ENCODE peak calls at places on chromosomes 11 and 22, in seven cellular contexts. U, Q, J, B, T, X and W are unnamed samples.

GRCh38 chr11:8019671-8020597 is 32.8 kb downstream of the EIF3F start:
- DNase-seq in J (peak; percentile 88), Q (peak; percentile 12), B (no peak), T (no peak), X (peak; percentile 40), U (peak; percentile 47), W (peak; percentile 29)

GRCh38 chr11:110295487-110296225 is 758 bp downstream of the RDX start:
- DNase-seq in U (peak; percentile 52), T (no peak), X (peak; percentile 48), J (peak; percentile 91), B (peak; percentile 74), Q (peak; percentile 58), W (peak; percentile 78)

GRCh38 chr22:39959640-39960447 is at the start of gene TMA7B:
- DNase-seq in B (peak; percentile 64), J (peak; percentile 57), X (no peak), U (peak; percentile 38), Q (no peak), T (no peak), W (peak; percentile 85)

GRCh38 chr11:99325807-99326206 is 305.1 kb downstream of the CNTN5 start:
- DNase-seq in U (no peak), J (no peak), X (no peak), T (no peak), B (no peak), Q (no peak), W (no peak)

GRCh38 chr11:68266121-68266891 is 5.5 kb downstream of the C11orf24 start:
- DNase-seq in J (no peak), T (no peak), X (no peak), U (no peak), Q (no peak), B (no peak), W (no peak)

GRCh38 chr11:2300936-2301630 is 635 bp downstream of the C11orf21 start:
- DNase-seq in U (no peak), X (no peak), T (no peak), J (peak; percentile 62), B (peak; percentile 56), Q (peak; percentile 13), W (no peak)

GRCh38 chr22:41330169-41330568 is 28.8 kb downstream of the ZC3H7B start:
- DNase-seq in T (no peak), J (no peak), Q (no peak), B (no peak), X (no peak), U (no peak), W (no peak)

GRCh38 chr22:23075050-23075449 is 4.7 kb downstream of the GNAZ start:
- DNase-seq in B (peak; percentile 10), U (peak; percentile 4), T (no peak), Q (no peak), X (peak; percentile 2), J (no peak), W (no peak)

GRCh38 chr11:128061321-128061871 is 526.0 kb downstream of the ETS1 start:
- DNase-seq in T (no peak), J (no peak), U (no peak), Q (no peak), B (no peak), X (no peak), W (no peak)

GRCh38 chr22:37203354-37204044 is 8.8 kb downstream of the SSTR3 start:
- DNase-seq in Q (no peak), J (peak; percentile 52), U (no peak), X (no peak), B (peak; percentile 49), T (no peak), W (no peak)

GRCh38 chr11:101686514-101686913 is 102.7 kb upstream of the TRPC6 start:
- DNase-seq in J (no peak), X (no peak), B (no peak), T (peak; percentile 3), U (no peak), Q (no peak), W (no peak)

GRCh38 chr11:31060880-31061279 is 308.7 kb downstream of the DCDC1 start:
- DNase-seq in X (no peak), Q (no peak), U (no peak), B (no peak), T (no peak), J (no peak), W (no peak)

GRCh38 chr11:36196476-36197099 is 92.6 kb downstream of the COMMD9 start:
- DNase-seq in B (no peak), X (no peak), Q (no peak), T (no peak), U (no peak), J (no peak), W (no peak)

GRCh38 chr11:63620928-63621539 is 6.8 kb upstream of the PLAAT3 start:
- DNase-seq in Q (no peak), X (no peak), T (no peak), U (no peak), J (no peak), B (no peak), W (no peak)

GRCh38 chr11:64355078-64355940 is 3.7 kb upstream of the RPS6KA4 start:
- DNase-seq in X (peak; percentile 82), Q (peak; percentile 83), J (peak; percentile 89), B (peak; percentile 87), U (peak; percentile 89), T (peak; percentile 60), W (peak; percentile 94)

GRCh38 chr22:49490692-49491091 is 337.0 kb downstream of the BRD1 start:
- DNase-seq in B (no peak), T (no peak), U (no peak), Q (no peak), X (no peak), J (peak; percentile 60), W (peak; percentile 47)

GRCh38 chr22:49487950-49488349 is 339.7 kb downstream of the BRD1 start:
- DNase-seq in X (no peak), Q (no peak), U (no peak), T (peak; percentile 62), B (no peak), J (peak; percentile 43), W (peak; percentile 93)

GRCh38 chr22:49489821-49490220 is 337.9 kb downstream of the BRD1 start:
- DNase-seq in X (no peak), J (no peak), B (no peak), Q (no peak), U (no peak), T (no peak), W (no peak)

GRCh38 chr22:49491221-49491635 is 336.4 kb downstream of the BRD1 start:
- DNase-seq in B (no peak), J (no peak), T (no peak), Q (no peak), X (no peak), U (no peak), W (no peak)

GRCh38 chr22:49488943-49489342 is 338.7 kb downstream of the BRD1 start:
- DNase-seq in B (no peak), T (no peak), Q (no peak), U (no peak), X (no peak), J (no peak), W (peak; percentile 57)
- H3K9me3 ChIP-seq in B (no peaks in the 10 kb centered on the region), T (no peaks in the 10 kb centered on the region), Q (no peaks in the 10 kb centered on the region), U (no peaks in the 10 kb centered on the region), X (no peaks in the 10 kb centered on the region), J (no peaks in the 10 kb centered on the region), W (no peaks in the 10 kb centered on the region)

GRCh38 chr22:25372000-25372595 is 152.7 kb downstream of the CRYBB2 start:
- DNase-seq in U (no peak), X (no peak), B (no peak), J (no peak), T (no peak), Q (no peak), W (no peak)

GRCh38 chr22:25374871-25375270 is 155.4 kb downstream of the CRYBB2 start:
- DNase-seq in B (no peak), T (no peak), J (no peak), U (no peak), Q (no peak), X (no peak), W (no peak)

GRCh38 chr22:25377699-25378098 is 158.3 kb downstream of the CRYBB2 start:
- DNase-seq in Q (no peak), U (no peak), X (no peak), T (no peak), B (no peak), J (no peak), W (no peak)

GRCh38 chr22:25373961-25374360 is 154.5 kb downstream of the CRYBB2 start:
- DNase-seq in Q (no peak), X (no peak), B (no peak), T (no peak), U (no peak), J (no peak), W (no peak)

DNA sequence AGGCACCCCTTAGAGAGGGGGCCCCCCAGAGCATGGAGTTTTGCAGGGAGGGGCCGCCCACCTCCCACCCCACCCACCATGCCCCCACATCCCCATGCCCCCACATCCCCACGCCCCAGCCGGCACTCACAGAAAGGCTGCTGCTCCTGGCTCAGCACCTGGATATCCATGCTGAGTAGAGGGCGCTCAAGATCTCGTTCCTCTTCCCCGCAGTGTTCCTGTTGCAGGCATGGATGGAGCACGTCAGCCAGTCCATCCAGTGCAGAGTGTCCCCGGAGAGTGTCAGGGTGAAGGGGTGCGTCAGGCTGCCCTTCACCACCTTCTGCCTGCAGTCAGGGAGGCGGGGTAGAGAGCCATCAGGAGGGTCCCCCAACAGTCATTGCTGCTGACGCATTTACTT is 156.2 kb downstream of the CRYBB2 start:
- DNase-seq in T (no peak), U (no peak), B (no peak), X (no peak), J (no peak), Q (no peak), W (peak; percentile 71)
- TF ChIP-seq CTCF in T (no peak), U (no peak), B (no peak), X (no peak), J (no peak), Q (no peak), W (peak; percentile 50)

DNA sequence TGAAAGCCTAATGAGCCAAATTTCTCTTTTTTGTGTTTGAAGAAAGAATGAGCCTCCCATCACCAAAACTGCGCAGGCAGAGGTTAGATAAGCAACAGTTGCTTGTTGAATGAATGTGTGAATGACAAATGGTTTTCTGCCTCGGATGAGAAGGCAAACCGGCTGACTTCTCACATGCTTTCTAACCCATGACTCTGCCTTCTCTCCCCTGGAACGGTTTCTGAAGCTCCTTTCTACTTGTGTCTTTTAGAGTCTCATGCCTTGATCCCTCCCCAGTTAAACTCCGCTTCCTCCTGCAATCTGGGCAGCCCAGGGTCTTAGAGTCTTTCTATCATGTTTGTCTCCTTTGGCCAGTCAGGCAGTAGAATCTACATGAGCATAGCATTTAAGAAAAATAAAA is 342.1 kb upstream of the NCAM1 start:
- DNase-seq in T (no peak), B (no peak), U (no peak), X (no peak), Q (no peak), J (no peak), W (no peak)
- H3K9me3 ChIP-seq in T (no peaks in the 10 kb centered on the region), B (no peaks in the 10 kb centered on the region), U (no peaks in the 10 kb centered on the region), X (no peaks in the 10 kb centered on the region), Q (no peaks in the 10 kb centered on the region), J (no peaks in the 10 kb centered on the region), W (no peaks in the 10 kb centered on the region)

DNA sequence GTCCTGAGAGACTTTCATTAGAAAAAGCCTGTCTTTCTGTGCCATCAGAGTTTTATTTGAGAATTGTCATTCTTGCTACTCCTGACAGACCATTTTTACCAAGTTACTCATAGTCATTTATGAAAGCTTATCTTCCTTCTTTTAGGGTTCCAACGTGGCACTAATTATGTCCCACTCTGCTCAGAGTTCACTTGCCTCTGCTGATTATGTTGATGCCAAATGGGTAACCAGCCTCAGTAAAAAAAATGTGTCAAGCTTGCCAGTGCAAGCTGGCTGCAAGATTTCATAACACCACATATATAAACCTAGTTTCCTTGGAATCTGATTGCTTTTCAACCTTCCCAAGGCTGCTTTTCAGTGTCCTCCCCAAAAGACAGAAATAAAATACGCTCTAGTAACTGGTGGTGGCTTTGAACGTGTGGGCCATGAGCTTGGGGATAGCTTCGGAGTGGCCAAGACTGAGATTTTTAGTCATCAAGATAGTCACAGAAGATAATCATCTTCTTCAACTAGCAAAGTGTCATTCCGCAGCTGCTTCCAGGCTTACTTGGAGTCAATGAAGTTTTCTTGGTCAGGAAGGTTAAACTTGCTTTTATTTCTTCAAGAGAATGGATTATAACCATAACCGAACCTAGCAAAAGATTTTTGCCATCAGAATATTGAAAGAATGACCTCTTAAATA is 29.5 kb upstream of the APOA1 start:
- DNase-seq in U (no peak), B (no peak), X (no peak), T (no peak), J (no peak), Q (no peak), W (no peak)
- TF ChIP-seq CTCF in U (no peak), B (no peak), X (no peak), T (no peak), J (no peak), Q (no peak), W (no peak)